ENCODE peak calls at places on chromosomes 5 and 9, in seven cellular contexts. Y is NT2/D1, L is Panc1, S is aorta, D is GM23248, C is psoas muscle, W is left ventricle myocardium inferior. J is an unnamed sample. For H3K4me1 and H3K9me3, the result is how much of the 10 kb centered on the place peaks cover.

GRCh38 chr9:88052446-88052845 is 78.1 kb upstream of the CDK20 start:
- DNase-seq in S (no peak), L (no peak), D (no peak), C (no peak), Y (no peak), W (no peak), J (no peak)

GRCh38 chr5:100790170-100790665 is 112.9 kb downstream of the ST8SIA4 start:
- DNase-seq in Y (peak), W (no peak), S (no peak), L (no peak), D (no peak), C (no peak), J (no peak)

GRCh38 chr9:974993-975739 is 1.3 kb upstream of the DMRT3 start:
- DNase-seq in W (no peak), C (no peak), D (no peak), Y (no peak), S (no peak), L (no peak), J (no peak)

GRCh38 chr5:17219006-17219422 is 1.6 kb downstream of the BASP1 start:
- DNase-seq in S (peak), Y (no peak), C (no peak), L (no peak), W (no peak), D (peak), J (peak)

GRCh38 chr5:148739524-148739923 is 85.2 kb upstream of the HTR4 start:
- DNase-seq in Y (no peak), L (no peak), S (no peak), W (no peak), C (no peak), D (no peak), J (no peak)

GRCh38 chr5:96049398-96050272 is 88.0 kb upstream of the ELL2 start:
- DNase-seq in S (no peak), W (no peak), D (peak), C (no peak), L (no peak), Y (no peak), J (peak)

GRCh38 chr5:170746081-170746951 is 37.2 kb upstream of the GABRP start:
- DNase-seq in C (no peak), L (no peak), D (no peak), S (no peak), Y (no peak), W (no peak), J (no peak)

GRCh38 chr5:459562-460412 is 16.8 kb downstream of the EXOC3 start:
- DNase-seq in L (no peak), S (peak), W (no peak), D (no peak), C (no peak), Y (no peak), J (no peak)

GRCh38 chr5:163649522-163649921 is 144.1 kb downstream of the MAT2B start:
- DNase-seq in L (peak), S (no peak), W (no peak), C (no peak), Y (no peak), D (peak), J (peak)

GRCh38 chr5:147558826-147559225 is 49.0 kb upstream of the DPYSL3 start:
- DNase-seq in Y (no peak), S (peak), C (peak), W (peak), D (peak), L (no peak), J (peak)

GRCh38 chr5:128905225-128906110 is 59.8 kb upstream of the SLC27A6 start:
- DNase-seq in D (peak), Y (peak), C (no peak), S (no peak), L (peak), W (no peak), J (peak)

GRCh38 chr5:168328804-168329203 is 37.4 kb downstream of the WWC1 start:
- DNase-seq in S (no peak), L (no peak), D (no peak), Y (peak), C (no peak), W (no peak), J (peak)

GRCh38 chr9:99947395-99947794 is 40.9 kb downstream of the STX17 start:
- DNase-seq in S (no peak), W (no peak), Y (no peak), L (no peak), D (no peak), C (no peak), J (peak)

GRCh38 chr9:131591845-131592208 is 46.5 kb downstream of the PRRT1B start:
- DNase-seq in W (no peak), D (no peak), C (no peak), Y (no peak), L (no peak), S (no peak), J (no peak)

GRCh38 chr9:35518981-35519679 is 29.2 kb downstream of the RUSC2 start:
- DNase-seq in W (no peak), Y (no peak), S (no peak), D (peak), L (no peak), C (no peak), J (no peak)

GRCh38 chr5:83891261-83891660 is 170.6 kb upstream of the HAPLN1 start:
- DNase-seq in D (no peak), S (no peak), C (no peak), L (no peak), Y (no peak), W (no peak), J (peak)

GRCh38 chr5:32109236-32109635 is 64.9 kb downstream of the GOLPH3 start:
- DNase-seq in Y (no peak), C (no peak), S (no peak), W (no peak), D (peak), L (no peak), J (no peak)

GRCh38 chr9:95025213-95026170 is 292.0 kb downstream of the FANCC start:
- DNase-seq in L (no peak), D (peak), Y (no peak), W (peak), C (peak), S (peak), J (peak)

GRCh38 chr9:34496149-34496712 is 26.6 kb downstream of the ENHO start:
- DNase-seq in D (peak), L (no peak), W (no peak), S (no peak), C (no peak), Y (no peak), J (no peak)

GRCh38 chr9:19294219-19294618 is 63.7 kb downstream of the DENND4C start:
- DNase-seq in Y (no peak), L (no peak), W (no peak), D (no peak), S (no peak), C (no peak), J (no peak)

GRCh38 chr5:129771058-129771838 is 23.4 kb downstream of the MINAR2 start:
- DNase-seq in Y (peak), C (no peak), W (no peak), S (no peak), D (peak), L (peak), J (peak)

GRCh38 chr5:10702040-10702629 is 58.9 kb downstream of the DAP start:
- DNase-seq in Y (no peak), L (no peak), W (no peak), C (no peak), D (peak), S (no peak), J (peak)

GRCh38 chr5:17808566-17808965 is 174.3 kb downstream of the TAF11L14 start:
- DNase-seq in W (no peak), L (no peak), S (no peak), Y (no peak), D (no peak), C (no peak), J (no peak)

GRCh38 chr5:83219077-83219476 is 141.7 kb downstream of the XRCC4 start:
- DNase-seq in D (no peak), S (no peak), Y (no peak), L (no peak), W (no peak), C (no peak), J (no peak)

GRCh38 chr5:35954175-35954574 is 15.8 kb upstream of the CAPSL start:
- DNase-seq in S (no peak), W (no peak), C (peak), Y (no peak), L (no peak), D (no peak), J (no peak)

DNA sequence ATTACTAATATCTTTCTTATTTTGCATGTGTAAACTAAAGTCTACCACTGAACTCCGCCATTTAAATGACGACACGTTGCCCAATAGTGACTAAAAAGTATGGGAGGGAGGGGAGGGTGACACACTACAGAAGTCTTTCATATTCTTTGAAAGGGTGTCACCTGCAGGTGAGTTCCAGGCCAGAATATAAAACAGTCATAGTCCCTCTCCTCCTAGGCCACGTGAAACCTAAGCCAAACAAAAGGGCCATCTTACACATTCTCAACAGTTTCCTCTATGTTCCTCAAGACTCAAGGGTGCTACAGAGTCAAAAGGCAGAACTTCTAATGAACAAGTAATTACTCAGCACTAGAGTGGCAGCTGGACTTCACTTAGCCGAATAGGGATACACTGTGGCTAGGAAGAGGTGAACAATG is 6.4 kb downstream of the CEMIP2 start:
- DNase-seq in Y (no peak), C (no peak), D (no peak), S (no peak), L (no peak), W (no peak), J (no peak)
- H3K4me1 ChIP-seq in Y (under half), C (half or more), D (half or more), S (under half), L (under half), W (under half), J (under half)

GRCh38 chr5:179121667-179122111 is 61.5 kb downstream of the ZNF354C start:
- DNase-seq in Y (no peak), W (no peak), C (no peak), D (no peak), L (no peak), S (peak), J (no peak)
- H3K9me3 ChIP-seq in Y (under half), W (under half), C (under half), D (under half), L (under half), S (under half), J (under half)

GRCh38 chr9:69178583-69179011 is 4.5 kb downstream of the TJP2 start:
- DNase-seq in C (no peak), S (no peak), D (no peak), Y (no peak), W (no peak), L (no peak), J (no peak)

GRCh38 chr9:69176446-69177135 is 2.5 kb downstream of the TJP2 start:
- DNase-seq in Y (no peak), W (no peak), D (no peak), C (no peak), L (no peak), S (no peak), J (no peak)

GRCh38 chr9:69180670-69181069 is 6.6 kb downstream of the TJP2 start:
- DNase-seq in C (no peak), D (peak), L (peak), Y (no peak), S (peak), W (no peak), J (no peak)

GRCh38 chr9:69180200-69180599 is 6.1 kb downstream of the TJP2 start:
- DNase-seq in C (no peak), W (no peak), S (no peak), L (no peak), D (no peak), Y (no peak), J (no peak)

DNA sequence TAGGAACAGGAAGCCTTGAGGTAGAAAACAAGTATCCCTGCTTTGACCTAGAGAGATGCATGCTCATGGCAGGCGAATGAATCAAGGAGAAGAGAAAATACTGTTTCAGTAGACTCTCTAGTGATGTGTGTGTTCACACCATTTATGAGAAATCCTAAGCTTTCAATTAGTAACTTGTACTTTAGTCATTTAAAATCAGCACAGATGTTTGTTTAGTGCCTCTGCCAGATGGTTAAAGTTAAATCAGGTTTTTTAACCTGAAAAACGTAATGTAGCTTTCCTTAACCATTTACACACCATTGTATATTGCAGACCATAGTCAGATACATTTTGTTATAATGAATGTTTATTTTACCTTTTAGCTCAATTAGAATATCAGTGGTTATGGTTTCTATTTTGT is 5.0 kb downstream of the TJP2 start:
- DNase-seq in Y (no peak), D (no peak), C (no peak), L (no peak), W (no peak), S (no peak), J (no peak)
- H3K4me1 ChIP-seq in Y (under half), D (under half), C (under half), L (half or more), W (half or more), S (under half), J (half or more)

DNA sequence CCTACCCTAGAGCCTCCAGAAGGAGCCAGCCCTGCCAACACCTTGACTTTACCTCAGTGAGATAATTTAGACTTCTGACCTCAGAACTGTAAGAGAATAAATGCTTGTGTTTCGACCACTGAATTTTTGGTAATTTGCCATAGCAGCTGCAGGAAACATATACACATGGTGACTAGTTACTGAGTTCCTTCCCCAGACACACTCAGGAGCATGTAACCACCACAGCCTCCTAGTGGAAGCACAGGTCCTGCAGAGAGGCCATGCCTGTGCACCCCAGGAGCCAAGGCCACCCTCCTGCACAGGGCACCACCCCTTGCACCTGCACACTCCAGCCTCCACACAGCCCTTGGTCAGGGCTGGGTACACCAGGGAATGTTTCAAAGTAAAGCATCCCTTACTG is 7.6 kb upstream of the CAMSAP1 start:
- DNase-seq in Y (no peak), S (no peak), L (no peak), W (no peak), D (peak), C (no peak), J (no peak)
- H3K9me3 ChIP-seq in Y (half or more), S (under half), L (under half), W (half or more), D (under half), C (under half), J (under half)

DNA sequence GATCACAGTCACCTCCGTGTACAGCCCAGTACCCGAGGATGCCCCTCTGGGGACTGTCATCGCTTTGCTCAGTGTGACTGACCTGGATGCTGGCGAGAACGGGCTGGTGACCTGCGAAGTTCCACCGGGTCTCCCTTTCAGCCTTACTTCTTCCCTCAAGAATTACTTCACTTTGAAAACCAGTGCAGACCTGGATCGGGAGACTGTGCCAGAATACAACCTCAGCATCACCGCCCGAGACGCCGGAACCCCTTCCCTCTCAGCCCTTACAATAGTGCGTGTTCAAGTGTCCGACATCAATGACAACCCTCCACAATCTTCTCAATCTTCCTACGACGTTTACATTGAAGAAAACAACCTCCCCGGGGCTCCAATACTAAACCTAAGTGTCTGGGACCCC is 1.4 kb downstream of the PCDHGC3 start:
- DNase-seq in C (no peak), L (no peak), D (peak), S (no peak), Y (no peak), W (no peak), J (no peak)
- H3K4me1 ChIP-seq in C (under half), L (under half), D (under half), S (under half), Y (under half), W (half or more), J (under half)

DNA sequence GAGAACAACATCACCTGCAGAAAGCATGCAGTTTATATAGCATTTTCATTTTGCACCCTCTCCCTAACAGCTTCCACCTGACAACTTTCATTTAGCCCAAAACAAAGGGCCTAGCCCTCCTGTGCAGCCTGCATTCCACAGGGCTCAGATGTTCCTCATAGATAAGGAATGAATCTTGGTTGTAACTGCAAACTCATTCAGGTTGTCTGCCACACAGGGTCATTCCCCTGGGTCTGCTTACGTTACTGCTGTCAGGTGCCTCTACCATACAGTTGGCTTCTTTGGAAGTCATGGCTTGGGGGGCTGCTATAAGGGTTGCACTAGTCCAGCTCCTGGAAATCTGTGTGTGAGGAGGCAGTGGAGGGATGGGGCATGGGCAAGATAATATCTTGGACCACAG is 2.7 kb upstream of the DCP2 start:
- DNase-seq in W (no peak), C (no peak), D (no peak), S (no peak), Y (no peak), L (no peak), J (no peak)
- H3K9me3 ChIP-seq in W (under half), C (under half), D (under half), S (under half), Y (under half), L (under half), J (under half)

GRCh38 chr5:152427691-152428090 is 22.6 kb upstream of the NMUR2 start:
- DNase-seq in D (no peak), W (no peak), S (no peak), L (no peak), Y (no peak), C (no peak), J (no peak)
- H3K4me1 ChIP-seq in D (under half), W (under half), S (under half), L (under half), Y (under half), C (under half), J (under half)

GRCh38 chr5:157963244-157963643 is 104.3 kb upstream of the CLINT1 start:
- DNase-seq in S (no peak), C (no peak), L (no peak), Y (no peak), D (no peak), W (no peak), J (no peak)
- H3K9me3 ChIP-seq in S (under half), C (under half), L (under half), Y (under half), D (under half), W (under half), J (under half)